ENCODE peak calls at places on chromosomes 2 and 18, in five cellular contexts. M is tibial artery; Z is HFF-Myc; S is stimulated activated CD8-positive, alpha-beta memory T cell treated with anti-CD3 and anti-CD28 coated beads, Interleukin-12 subunit alpha, Interleukin-12 subunit beta, amount 100 ng/mL, for 1 hour; C is fibroblast of the aortic adventitia. L is an unnamed sample.

GRCh38 chr2:190215620-190216019 is 104.0 kb downstream of the HIBCH start:
- DNase-seq in M (no peak), Z (no peak), S (no peak), C (peak), L (no peak)

GRCh38 chr18:52236134-52236533 is 103.9 kb upstream of the DCC start:
- DNase-seq in M (no peak), Z (no peak), S (no peak), C (no peak), L (peak)

GRCh38 chr2:174632847-174633620 is 35.4 kb upstream of the WIPF1 start:
- DNase-seq in M (no peak), Z (no peak), S (no peak), C (peak), L (no peak)

GRCh38 chr2:6579281-6579680 is 286.4 kb downstream of the CMPK2 start:
- DNase-seq in M (no peak), Z (no peak), S (no peak), C (no peak), L (no peak)

GRCh38 chr2:46837112-46837454 is 78.5 kb downstream of the MCFD2 start:
- DNase-seq in M (no peak), Z (no peak), S (no peak), C (no peak), L (no peak)

GRCh38 chr2:172249986-172250385 is 147.3 kb upstream of the DLX2 start:
- DNase-seq in M (no peak), Z (no peak), S (no peak), C (peak), L (no peak)

GRCh38 chr2:68046224-68046623 is 16.6 kb downstream of the C1D start:
- DNase-seq in M (no peak), Z (no peak), S (no peak), C (no peak), L (no peak)

GRCh38 chr2:176356251-176356650 is 87.0 kb downstream of the MTX2 start:
- DNase-seq in M (no peak), Z (no peak), S (no peak), C (peak), L (no peak)

GRCh38 chr2:86697539-86697938 is 22.6 kb upstream of the RMND5A start:
- DNase-seq in M (no peak), Z (no peak), S (no peak), C (no peak), L (no peak)

GRCh38 chr2:40466332-40466731 is 14.4 kb upstream of the SLC8A1 start:
- DNase-seq in M (no peak), Z (no peak), S (no peak), C (no peak), L (no peak)

GRCh38 chr2:233835230-233836186 is 18.8 kb downstream of the HJURP start:
- DNase-seq in M (no peak), Z (no peak), S (no peak), C (no peak), L (no peak)

GRCh38 chr2:174546519-174547506 is 50.8 kb downstream of the WIPF1 start:
- DNase-seq in M (no peak), Z (no peak), S (peak), C (peak), L (peak)

GRCh38 chr2:218229851-218230250 is 12.9 kb downstream of the ARPC2 start:
- DNase-seq in M (no peak), Z (no peak), S (no peak), C (peak), L (peak)

GRCh38 chr2:72028351-72028995 is 119.2 kb downstream of the CYP26B1 start:
- DNase-seq in M (no peak), Z (no peak), S (no peak), C (no peak), L (no peak)

GRCh38 chr2:225041871-225042799 is at the start of gene DOCK10:
- DNase-seq in M (no peak), Z (no peak), S (peak), C (peak), L (peak)

L was measured in adipocyte.